ENCODE peak calls at places on chromosomes 11 and 22, in five cellular contexts. H, I, R, U and P are unnamed samples.

GRCh38 chr22:23218867-23219251 is 38.5 kb downstream of the BCR start:
- DNase-seq in R (no peak), U (peak), I (no peak), H (no peak), P (no peak)

GRCh38 chr11:46896719-46897406 is 21.5 kb downstream of the LRP4 start:
- DNase-seq in R (peak), H (no peak), U (no peak), I (no peak), P (no peak)

GRCh38 chr22:38023045-38023444 is 34.2 kb upstream of the PICK1 start:
- DNase-seq in R (no peak), H (no peak), U (no peak), I (no peak), P (no peak)

GRCh38 chr11:5364214-5364613 is 12.9 kb downstream of the OR51B6 start:
- DNase-seq in R (peak), I (no peak), H (peak), U (no peak), P (no peak)

GRCh38 chr11:1349074-1349931 is 39.9 kb upstream of the TOLLIP start:
- DNase-seq in H (no peak), R (no peak), I (no peak), U (no peak), P (no peak)

GRCh38 chr11:26849009-26849408 is 127.1 kb upstream of the SLC5A12 start:
- DNase-seq in I (no peak), R (no peak), H (peak), U (no peak), P (no peak)

GRCh38 chr22:26287382-26288228 is 118.3 kb downstream of the SEZ6L start:
- DNase-seq in I (no peak), U (no peak), H (no peak), R (no peak), P (no peak)

GRCh38 chr11:65661599-65662246 is 993 bp downstream of the RELA start:
- DNase-seq in U (no peak), H (no peak), I (no peak), R (no peak), P (no peak)

GRCh38 chr11:118607401-118608267 is at the start of gene PHLDB1:
- DNase-seq in I (peak), R (peak), U (peak), H (peak), P (no peak)

GRCh38 chr22:49202226-49202625 is 625.4 kb downstream of the BRD1 start:
- DNase-seq in U (no peak), H (no peak), R (no peak), I (no peak), P (no peak)

GRCh38 chr11:777288-778255 is at the start of gene GATD1:
- DNase-seq in U (peak), R (peak), H (peak), I (peak), P (no peak)

GRCh38 chr11:61341706-61342105 is 8.7 kb downstream of the TKFC start:
- DNase-seq in I (no peak), H (no peak), U (no peak), R (no peak), P (no peak)